ENCODE peak calls at places on chromosome X, in five cellular contexts. M is mucosa of descending colon, B is progenitor cell of endocrine pancreas, X is glutamatergic neuron, Y is AG09309. Z is an unnamed sample.

GRCh38 chrX:132774312-132774711 is 184.1 kb downstream of the HS6ST2 start:
- DNase-seq in M (no peak), B (no peak), X (no peak), Y (no peak), Z (no peak)

GRCh38 chrX:53241558-53241957 is 16.6 kb upstream of the KDM5C start:
- DNase-seq in M (no peak), B (no peak), X (no peak), Y (no peak), Z (no peak)

GRCh38 chrX:150503898-150504219 is 64.6 kb upstream of the MTM1 start:
- DNase-seq in M (peak), B (no peak), X (no peak), Y (no peak), Z (no peak)

GRCh38 chrX:74510401-74510800 is 89.1 kb downstream of the SLC16A2 start:
- DNase-seq in M (no peak), B (no peak), X (no peak), Y (no peak), Z (no peak)

GRCh38 chrX:57607295-57608187 is 15.7 kb downstream of the ZXDB start:
- DNase-seq in M (no peak), B (no peak), X (peak), Y (no peak), Z (no peak)

GRCh38 chrX:44871114-44871645 is 1.8 kb upstream of the KDM6A start:
- DNase-seq in M (peak), B (no peak), X (no peak), Y (no peak), Z (peak)

GRCh38 chrX:145506225-145506624 is 258.9 kb downstream of the SPANXN1 start:
- DNase-seq in M (no peak), B (no peak), X (no peak), Y (no peak), Z (no peak)

GRCh38 chrX:63275127-63275526 is 76.0 kb downstream of the SPIN4 start:
- DNase-seq in M (peak), B (no peak), X (peak), Y (no peak), Z (peak)

GRCh38 chrX:39869846-39870601 is 227.7 kb downstream of the BCOR start:
- DNase-seq in M (no peak), B (no peak), X (no peak), Y (no peak), Z (no peak)

GRCh38 chrX:45347877-45348675 is 147.4 kb upstream of the DIPK2B start:
- DNase-seq in M (no peak), B (no peak), X (no peak), Y (no peak), Z (no peak)

GRCh38 chrX:32514986-32515385 is 696.4 kb downstream of the DMD start:
- DNase-seq in M (no peak), B (no peak), X (no peak), Y (no peak), Z (no peak)

GRCh38 chrX:38192007-38192625 is 28.6 kb downstream of the SRPX start:
- DNase-seq in M (no peak), B (no peak), X (peak), Y (no peak), Z (no peak)

DNA sequence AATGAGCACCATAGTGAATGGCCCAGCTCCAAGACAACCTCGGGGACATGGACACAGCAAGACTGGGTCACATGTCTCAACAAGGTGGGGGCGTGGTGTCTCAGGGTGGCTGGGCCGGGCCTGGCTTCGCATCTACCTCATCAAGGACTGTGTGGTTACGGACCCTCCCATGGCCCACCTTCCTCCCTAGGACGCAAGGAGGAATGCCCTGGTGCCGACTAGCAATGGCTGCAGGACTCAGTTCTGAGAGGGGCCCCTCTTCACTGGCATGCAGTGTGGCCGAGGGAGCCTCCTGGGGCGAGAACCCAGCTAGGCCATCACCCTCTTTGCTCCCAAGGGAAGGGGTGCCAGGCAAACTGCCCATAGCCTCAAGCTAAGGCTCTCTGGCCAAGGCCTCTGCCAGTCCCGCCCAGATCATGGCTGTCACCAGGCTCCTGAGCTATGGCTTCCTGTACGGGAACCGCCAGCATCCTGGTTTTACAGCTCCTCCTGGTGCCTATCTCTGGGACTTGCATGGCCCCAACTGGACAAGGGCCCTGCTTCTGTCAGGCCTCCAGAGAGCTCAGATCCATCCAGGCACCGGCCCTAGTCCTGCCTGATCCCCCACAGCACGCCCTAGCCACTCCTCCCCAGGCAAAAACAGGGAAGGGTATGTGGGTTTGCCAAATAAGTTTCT is 218.0 kb upstream of the AGTR2 start:
- DNase-seq in M (no peak), B (no peak), X (no peak), Y (no peak), Z (no peak)
- TF ChIP-seq CTCF in M (no peak), B (no peak), X (no peak), Y (no peak), Z (no peak)

DNA sequence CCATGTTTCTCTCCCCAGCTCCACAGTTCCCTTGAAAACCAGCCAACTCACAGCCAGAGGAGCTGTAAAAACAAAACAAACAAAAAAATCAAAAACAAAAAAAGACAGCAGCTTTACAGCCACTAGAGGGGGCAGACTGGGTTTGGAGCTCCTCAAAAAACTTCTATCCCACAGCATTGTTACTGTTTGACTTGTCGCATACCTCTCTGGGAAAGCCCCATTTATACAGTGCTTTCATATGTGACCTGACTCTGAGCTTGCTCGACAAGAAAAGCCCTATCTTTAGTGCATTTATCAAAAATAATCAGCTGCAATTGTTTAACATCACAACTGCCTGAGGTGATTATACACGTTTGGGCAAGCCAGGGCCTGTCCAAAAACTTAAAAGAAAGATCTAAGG is 21.6 kb downstream of the TSPAN6 start:
- DNase-seq in M (no peak), B (no peak), X (no peak), Y (peak), Z (no peak)
- TF ChIP-seq CTCF in M (no peak), B (peak), X (peak), Y (peak), Z (peak)

GRCh38 chrX:66731398-66731797 is 92.5 kb upstream of the EDA2R start:
- DNase-seq in M (no peak), B (no peak), X (no peak), Y (peak), Z (peak)
- TF ChIP-seq CTCF in M (no peak), B (peak), X (peak), Y (peak), Z (peak)

GRCh38 chrX:83934220-83934619 is 73.3 kb downstream of the CYLC1 start:
- DNase-seq in M (no peak), B (no peak), X (no peak), Y (no peak), Z (no peak)
- TF ChIP-seq CTCF in M (no peak), B (peak), X (no peak), Y (no peak), Z (no peak)

DNA sequence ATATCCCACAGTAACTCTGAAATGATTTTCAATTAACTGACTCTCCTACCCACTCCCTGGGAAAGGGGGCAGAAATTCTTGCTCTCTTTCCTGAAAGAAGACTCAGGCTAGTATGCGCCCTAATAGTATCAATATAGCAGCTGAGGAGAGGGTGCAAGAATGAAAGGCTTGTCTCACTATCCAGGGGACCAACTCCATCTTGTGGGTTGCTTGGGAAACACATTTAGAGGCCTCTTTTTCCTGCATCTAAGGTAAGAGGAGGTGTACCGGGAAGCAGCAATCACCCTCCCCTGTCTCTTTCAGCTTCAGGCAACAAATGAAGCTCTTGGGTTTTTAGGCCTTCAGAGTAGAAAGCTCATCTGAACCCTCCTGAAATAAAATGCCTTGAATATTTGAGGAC is 11.3 kb downstream of the TMEM255A start:
- DNase-seq in M (no peak), B (no peak), X (no peak), Y (no peak), Z (no peak)
- TF ChIP-seq CTCF in M (no peak), B (peak), X (no peak), Y (no peak), Z (no peak)

GRCh38 chrX:46382595-46382994 is 162.6 kb downstream of the ZNF674 start:
- DNase-seq in M (no peak), B (no peak), X (no peak), Y (no peak), Z (no peak)

GRCh38 chrX:46380148-46380752 is 165.0 kb downstream of the ZNF674 start:
- DNase-seq in M (no peak), B (no peak), X (no peak), Y (no peak), Z (no peak)

GRCh38 chrX:46386511-46386910 is 158.7 kb downstream of the ZNF674 start:
- DNase-seq in M (no peak), B (no peak), X (no peak), Y (no peak), Z (no peak)

GRCh38 chrX:46383006-46383405 is 162.2 kb downstream of the ZNF674 start:
- DNase-seq in M (no peak), B (no peak), X (no peak), Y (no peak), Z (no peak)

GRCh38 chrX:46381630-46382029 is 163.6 kb downstream of the ZNF674 start:
- DNase-seq in M (peak), B (no peak), X (peak), Y (no peak), Z (peak)
- TF ChIP-seq CTCF in M (no peak), B (peak), X (peak), Y (peak), Z (peak)

DNA sequence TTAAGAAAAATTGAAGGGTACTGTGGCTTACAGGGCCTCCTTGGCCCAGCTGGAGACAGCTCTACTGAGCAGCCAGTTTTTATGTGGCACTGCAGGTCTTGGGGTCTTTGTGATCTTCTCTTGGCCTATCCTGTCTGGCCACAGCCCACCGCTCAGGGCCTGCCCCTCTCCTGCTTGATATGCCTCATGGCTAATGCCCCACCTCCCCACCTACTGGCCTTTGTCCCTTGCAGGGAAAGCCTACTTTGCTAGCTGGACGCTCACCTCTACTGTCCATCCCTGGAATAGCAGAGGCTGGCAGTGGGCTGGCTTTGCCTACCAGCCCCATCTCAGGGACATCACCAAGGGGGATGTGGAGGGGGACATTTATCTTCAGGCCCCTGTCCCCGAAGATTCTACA is 134.1 kb downstream of the PJA1 start:
- DNase-seq in M (no peak), B (no peak), X (no peak), Y (no peak), Z (peak)
- TF ChIP-seq CTCF in M (no peak), B (peak), X (no peak), Y (peak), Z (no peak)

DNA sequence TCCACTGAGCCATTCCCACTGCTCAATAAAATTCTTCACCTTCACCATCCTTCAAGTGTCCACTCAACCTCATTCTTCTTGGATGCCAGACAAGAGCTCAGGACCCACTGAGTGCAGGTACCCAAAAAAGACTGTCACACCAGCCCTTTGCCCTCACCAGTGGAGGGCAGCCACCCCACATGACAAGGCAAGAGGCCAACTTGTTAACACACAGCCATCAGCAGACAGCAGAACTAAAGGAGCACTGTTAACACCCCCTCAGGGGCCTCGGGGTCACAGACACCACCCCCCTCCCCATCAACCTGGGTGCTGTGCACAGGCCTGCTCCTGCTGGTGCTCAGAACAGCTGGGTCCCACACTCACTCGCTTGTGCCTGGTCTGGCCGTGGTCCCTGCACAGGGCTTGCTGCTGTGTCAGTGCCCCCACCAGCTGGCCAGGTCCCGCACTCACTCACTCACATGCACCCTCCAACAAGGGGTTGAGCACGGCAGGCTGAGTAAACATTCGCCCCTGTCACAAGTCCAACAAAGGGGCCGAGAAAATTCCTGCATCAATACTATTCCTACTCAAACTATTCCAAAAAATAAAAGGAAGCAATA is 54.1 kb downstream of the ATRX start:
- DNase-seq in M (no peak), B (no peak), X (peak), Y (no peak), Z (no peak)
- TF ChIP-seq CTCF in M (no peak), B (no peak), X (no peak), Y (no peak), Z (no peak)

Z was measured in nephron progenitor cell.